ENCODE peak calls at places on chromosomes 4 and X, in eight cellular contexts. O, T, E, D, X, N, L and R are unnamed samples.

GRCh38 chrX:8067754-8068469 is 103.2 kb downstream of the VCX2 start:
- DNase-seq in X (no peak), E (peak; percentile 4), D (no peak), N (no peak), L (no peak), T (no peak), O (no peak), R (no peak)

GRCh38 chr4:138761638-138762205 is 253.9 kb upstream of the NOCT start:
- DNase-seq in L (no peak), X (no peak), N (no peak), T (no peak), E (no peak), D (no peak), O (no peak), R (no peak)

GRCh38 chr4:37765741-37766140 is 60.7 kb upstream of the PGM2 start:
- DNase-seq in E (no peak), D (no peak), T (no peak), O (no peak), X (no peak), L (no peak), N (no peak), R (no peak)

GRCh38 chr4:10983274-10983673 is 298.7 kb upstream of the CLNK start:
- DNase-seq in T (no peak), X (no peak), E (no peak), L (no peak), N (no peak), O (no peak), D (no peak), R (no peak)

GRCh38 chrX:24506082-24506481 is 41.0 kb downstream of the PDK3 start:
- DNase-seq in D (no peak), N (no peak), O (no peak), L (no peak), T (no peak), E (peak; percentile 25), X (no peak), R (no peak)

GRCh38 chr4:6991771-6992557 is 51.2 kb upstream of the TADA2B start:
- DNase-seq in D (peak; percentile 38), T (no peak), O (peak; percentile 82), E (no peak), X (no peak), N (no peak), L (no peak), R (peak; percentile 68)

GRCh38 chrX:9668537-9668936 is 97.1 kb downstream of the GPR143 start:
- DNase-seq in T (no peak), N (no peak), E (no peak), L (no peak), D (no peak), X (no peak), O (no peak), R (peak; percentile 45)

GRCh38 chr4:150145950-150146340 is 67.7 kb downstream of the DCLK2 start:
- DNase-seq in O (no peak), D (no peak), L (no peak), T (no peak), X (no peak), N (no peak), E (no peak), R (no peak)

DNA sequence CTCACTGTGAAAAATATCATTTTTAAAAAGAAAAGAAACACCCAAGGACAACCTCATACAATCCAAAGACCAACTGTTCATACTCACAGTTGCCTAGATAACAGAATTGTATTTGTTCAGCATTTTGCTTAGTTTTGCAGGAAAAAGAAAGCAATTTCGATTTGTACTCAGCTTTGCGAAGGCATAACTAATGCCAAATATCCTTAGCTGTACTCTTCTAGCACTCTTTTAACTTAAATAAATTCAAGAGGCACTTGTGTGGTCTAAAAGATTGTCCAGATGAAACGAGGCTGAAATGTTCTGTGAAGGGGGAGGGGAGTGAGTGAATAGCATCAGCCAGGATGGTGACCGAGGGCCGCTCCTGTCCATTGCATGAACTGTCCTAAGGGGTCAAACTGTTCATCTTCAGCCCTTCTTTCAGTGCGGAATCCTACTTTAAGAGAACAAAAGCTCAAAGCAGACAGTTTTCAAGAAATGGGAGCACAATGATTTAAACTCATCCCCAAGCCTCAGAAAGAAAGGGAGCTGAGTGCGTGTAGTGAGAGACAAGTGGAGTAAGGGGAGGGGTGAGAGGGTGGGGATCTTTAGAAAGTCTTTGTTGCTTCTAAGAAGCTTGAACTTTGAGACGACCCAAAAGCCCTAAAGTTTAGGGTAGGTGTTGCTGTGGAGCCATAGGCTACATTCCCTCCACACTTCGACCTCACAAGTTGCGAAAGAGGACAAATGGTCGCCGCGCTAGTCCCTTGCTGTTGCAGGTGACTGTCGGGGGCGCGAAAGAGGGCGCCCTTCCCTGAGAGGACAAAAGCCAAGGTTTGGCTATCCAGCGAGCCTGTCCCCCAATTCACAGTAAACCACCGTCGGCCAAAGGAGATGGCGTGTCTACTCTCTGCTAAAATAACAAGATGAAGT is 4.0 kb upstream of the NEUROG2 start:
- DNase-seq in N (peak; percentile 8), T (no peak), X (no peak), E (no peak), O (no peak), L (peak; percentile 36), D (no peak), R (no peak)
- TF ChIP-seq CTCF in N (no peak), T (no peak), X (no peak), E (no peak), O (no peak), L (no peak), D (no peak), R (no peak)

GRCh38 chrX:38336538-38337240 is 9.4 kb upstream of the RPGR start:
- DNase-seq in L (no peak), X (no peak), D (no peak), E (no peak), O (no peak), T (no peak), N (no peak), R (no peak)

GRCh38 chrX:38332505-38332904 is 5.2 kb upstream of the RPGR start:
- DNase-seq in D (no peak), L (no peak), N (no peak), T (no peak), E (no peak), O (no peak), X (no peak), R (no peak)

GRCh38 chrX:38335382-38335781 is 8.1 kb upstream of the RPGR start:
- DNase-seq in T (no peak), D (no peak), X (no peak), O (no peak), E (no peak), L (no peak), N (no peak), R (no peak)
- TF ChIP-seq CTCF in T (no peak), D (no peak), X (peak; percentile 53), O (peak; percentile 11), E (no peak), L (no peak), N (no peak), R (no peak)

GRCh38 chr4:1031956-1032795 is 20.8 kb downstream of the FGFRL1 start:
- DNase-seq in D (peak; percentile 53), T (no peak), L (no peak), N (no peak), X (no peak), E (no peak), O (no peak), R (no peak)

GRCh38 chr4:1031346-1031745 is 19.9 kb downstream of the FGFRL1 start:
- DNase-seq in T (no peak), E (no peak), L (no peak), X (no peak), N (no peak), O (no peak), D (no peak), R (no peak)

GRCh38 chr4:1033840-1034551 is 22.6 kb downstream of the FGFRL1 start:
- DNase-seq in X (peak; percentile 45), N (no peak), O (no peak), T (no peak), L (no peak), D (peak; percentile 85), E (no peak), R (no peak)

GRCh38 chr4:1030559-1030958 is 19.1 kb downstream of the FGFRL1 start:
- DNase-seq in D (peak; percentile 67), O (no peak), E (no peak), N (no peak), L (no peak), T (no peak), X (no peak), R (no peak)

DNA sequence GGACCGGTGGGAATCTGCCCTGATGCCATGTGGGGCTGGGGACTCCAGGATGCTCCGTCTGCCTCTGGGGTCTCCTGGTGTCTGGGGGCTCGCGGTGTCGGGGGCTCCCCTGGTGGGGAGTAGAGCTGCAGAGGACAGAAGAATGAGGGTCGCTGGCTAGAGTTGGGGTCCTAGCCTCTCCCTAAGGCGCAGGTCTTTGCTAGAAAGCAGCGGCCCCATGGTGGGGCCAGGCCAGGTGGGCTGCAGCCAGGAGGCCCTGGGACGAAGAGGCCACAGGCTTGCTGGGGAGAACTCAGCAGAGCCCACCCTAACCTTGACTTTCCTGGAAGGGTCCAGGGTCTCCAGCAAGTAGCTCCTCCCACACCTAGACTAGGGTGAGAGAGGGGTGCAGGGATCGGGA is 21.4 kb downstream of the FGFRL1 start:
- DNase-seq in L (no peak), N (no peak), X (no peak), O (no peak), D (no peak), T (no peak), E (no peak), R (no peak)
- TF ChIP-seq CTCF in L (no peak), N (no peak), X (no peak), O (no peak), D (no peak), T (no peak), E (no peak), R (no peak)

DNA sequence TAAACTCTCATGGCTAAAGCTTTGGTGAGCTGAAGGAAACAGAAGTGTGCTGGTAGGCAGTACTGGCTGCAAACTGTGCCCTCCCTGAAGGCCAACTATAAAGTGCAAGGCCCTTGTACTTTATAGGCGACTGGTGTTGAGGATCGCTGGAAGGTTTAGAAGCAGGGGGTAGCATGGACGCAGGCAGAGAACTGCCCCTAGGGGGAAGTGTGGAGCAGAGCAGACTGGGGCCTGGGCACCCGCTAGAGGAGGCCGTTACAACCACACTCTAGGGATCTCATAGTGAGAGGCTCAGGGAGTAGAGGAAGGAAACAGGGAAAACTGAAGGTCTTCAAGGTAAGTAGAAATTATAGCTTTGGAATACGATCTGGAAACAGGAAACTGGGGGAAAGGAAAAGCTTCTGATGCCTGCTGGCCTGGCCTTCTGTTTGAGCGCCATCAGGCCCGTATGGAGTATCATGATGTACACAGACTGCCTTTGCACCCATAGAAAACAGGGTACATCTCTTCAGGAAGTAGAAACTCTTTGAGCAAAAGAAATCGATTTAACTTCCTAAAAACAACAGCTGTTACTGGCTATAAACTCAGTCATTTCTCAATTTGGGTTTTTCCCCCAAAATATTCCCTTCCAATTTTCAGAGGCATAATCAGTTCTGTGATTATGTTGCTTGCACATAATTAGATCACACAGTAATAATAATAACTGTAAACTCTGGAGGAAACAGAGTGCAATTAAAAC is 23.9 kb upstream of the TMSB4X start:
- DNase-seq in D (no peak), N (peak; percentile 40), O (no peak), X (no peak), T (peak; percentile 82), L (peak; percentile 58), E (peak; percentile 76), R (no peak)
- TF ChIP-seq CTCF in D (no peak), N (peak; percentile 46), O (peak; percentile 54), X (peak; percentile 25), T (peak; percentile 28), L (peak; percentile 56), E (peak; percentile 56), R (peak; percentile 14)